ENCODE peak calls at places on chromosomes 4 and X, in ten cellular contexts. One of them, this sample, is unnamed.

GRCh38 chrX:44580466-44580865 is 37.8 kb upstream of the FUNDC1 start:
- DNase-seq in left lung: no peak
- DNase-seq in CD8-positive, alpha-beta memory T cell: no peak
- DNase-seq in fibroblast of lung: peak; percentile 68
- DNase-seq in astrocyte: peak; percentile 68
- DNase-seq in K562: no peak
- DNase-seq in upper lobe of right lung: no peak
- DNase-seq in CD4-positive, alpha-beta T cell: no peak
- DNase-seq in AG04450: peak; percentile 41
- DNase-seq in CD8-positive, alpha-beta T cell: no peak
- DNase-seq in this sample: no peak

GRCh38 chr4:159410076-159410777 is 307.3 kb downstream of the RAPGEF2 start:
- DNase-seq in left lung: no peak
- DNase-seq in CD8-positive, alpha-beta memory T cell: no peak
- DNase-seq in fibroblast of lung: no peak
- DNase-seq in astrocyte: peak; percentile 73
- DNase-seq in K562: no peak
- DNase-seq in upper lobe of right lung: no peak
- DNase-seq in CD4-positive, alpha-beta T cell: no peak
- DNase-seq in AG04450: no peak
- DNase-seq in CD8-positive, alpha-beta T cell: no peak
- DNase-seq in this sample: no peak

GRCh38 chr4:140242357-140243284 is 88.6 kb upstream of the MAML3 start:
- DNase-seq in left lung: peak; percentile 43
- DNase-seq in CD8-positive, alpha-beta memory T cell: no peak
- DNase-seq in fibroblast of lung: no peak
- DNase-seq in astrocyte: no peak
- DNase-seq in K562: no peak
- DNase-seq in upper lobe of right lung: no peak
- DNase-seq in CD4-positive, alpha-beta T cell: no peak
- DNase-seq in AG04450: no peak
- DNase-seq in CD8-positive, alpha-beta T cell: no peak
- DNase-seq in this sample: peak; percentile 60

GRCh38 chrX:155997436-155997835 is at the start of gene IL9R:
- DNase-seq in left lung: no peak
- DNase-seq in CD8-positive, alpha-beta memory T cell: peak; percentile 39
- DNase-seq in fibroblast of lung: no peak
- DNase-seq in astrocyte: no peak
- DNase-seq in K562: peak; percentile 16
- DNase-seq in upper lobe of right lung: no peak
- DNase-seq in CD4-positive, alpha-beta T cell: no peak
- DNase-seq in AG04450: no peak
- DNase-seq in CD8-positive, alpha-beta T cell: peak; percentile 71
- DNase-seq in this sample: peak; percentile 75

GRCh38 chr4:185096032-185096653 is 46.9 kb upstream of the SLC25A4 start:
- DNase-seq in left lung: no peak
- DNase-seq in CD8-positive, alpha-beta memory T cell: no peak
- DNase-seq in fibroblast of lung: peak; percentile 69
- DNase-seq in astrocyte: peak; percentile 18
- DNase-seq in K562: no peak
- DNase-seq in upper lobe of right lung: no peak
- DNase-seq in CD4-positive, alpha-beta T cell: no peak
- DNase-seq in AG04450: no peak
- DNase-seq in CD8-positive, alpha-beta T cell: peak; percentile 24
- DNase-seq in this sample: peak; percentile 32

GRCh38 chrX:1453390-1453783 is 678 bp upstream of the ASMTL start:
- DNase-seq in left lung: no peak
- DNase-seq in CD8-positive, alpha-beta memory T cell: peak; percentile 84
- DNase-seq in fibroblast of lung: no peak
- DNase-seq in astrocyte: no peak
- DNase-seq in K562: no peak
- DNase-seq in upper lobe of right lung: no peak
- DNase-seq in CD4-positive, alpha-beta T cell: no peak
- DNase-seq in AG04450: peak; percentile 33
- DNase-seq in CD8-positive, alpha-beta T cell: peak; percentile 92
- DNase-seq in this sample: no peak

GRCh38 chrX:39900788-39901170 is 197.0 kb downstream of the BCOR start:
- DNase-seq in left lung: no peak
- DNase-seq in CD8-positive, alpha-beta memory T cell: no peak
- DNase-seq in fibroblast of lung: no peak
- DNase-seq in astrocyte: no peak
- DNase-seq in K562: no peak
- DNase-seq in upper lobe of right lung: no peak
- DNase-seq in CD4-positive, alpha-beta T cell: no peak
- DNase-seq in AG04450: no peak
- DNase-seq in CD8-positive, alpha-beta T cell: no peak
- DNase-seq in this sample: peak; percentile 30

GRCh38 chrX:43436497-43436896 is 219.6 kb upstream of the MAOA start:
- DNase-seq in left lung: no peak
- DNase-seq in CD8-positive, alpha-beta memory T cell: peak; percentile 2
- DNase-seq in fibroblast of lung: no peak
- DNase-seq in astrocyte: no peak
- DNase-seq in K562: no peak
- DNase-seq in upper lobe of right lung: no peak
- DNase-seq in CD4-positive, alpha-beta T cell: no peak
- DNase-seq in AG04450: no peak
- DNase-seq in CD8-positive, alpha-beta T cell: no peak
- DNase-seq in this sample: peak; percentile 53

GRCh38 chrX:129779747-129780146 is at the start of gene SASH3:
- DNase-seq in left lung: peak; percentile 79
- DNase-seq in CD8-positive, alpha-beta memory T cell: peak; percentile 67
- DNase-seq in fibroblast of lung: no peak
- DNase-seq in astrocyte: no peak
- DNase-seq in K562: no peak
- DNase-seq in upper lobe of right lung: peak; percentile 80
- DNase-seq in CD4-positive, alpha-beta T cell: peak; percentile 65
- DNase-seq in AG04450: no peak
- DNase-seq in CD8-positive, alpha-beta T cell: peak; percentile 73
- DNase-seq in this sample: peak; percentile 88

GRCh38 chrX:130264573-130264972 is 4.1 kb downstream of the ZNF280C start:
- DNase-seq in left lung: no peak
- DNase-seq in CD8-positive, alpha-beta memory T cell: no peak
- DNase-seq in fibroblast of lung: no peak
- DNase-seq in astrocyte: no peak
- DNase-seq in K562: no peak
- DNase-seq in upper lobe of right lung: no peak
- DNase-seq in CD4-positive, alpha-beta T cell: no peak
- DNase-seq in AG04450: no peak
- DNase-seq in CD8-positive, alpha-beta T cell: no peak
- DNase-seq in this sample: no peak

GRCh38 chr4:155241664-155242063 is 33.2 kb downstream of the NPY2R start:
- DNase-seq in left lung: no peak
- DNase-seq in CD8-positive, alpha-beta memory T cell: no peak
- DNase-seq in fibroblast of lung: no peak
- DNase-seq in astrocyte: no peak
- DNase-seq in K562: no peak
- DNase-seq in upper lobe of right lung: no peak
- DNase-seq in CD4-positive, alpha-beta T cell: no peak
- DNase-seq in AG04450: no peak
- DNase-seq in CD8-positive, alpha-beta T cell: no peak
- DNase-seq in this sample: no peak

GRCh38 chr4:144906181-144906895 is 191.7 kb downstream of the ANAPC10 start:
- DNase-seq in left lung: no peak
- DNase-seq in CD8-positive, alpha-beta memory T cell: no peak
- DNase-seq in fibroblast of lung: no peak
- DNase-seq in astrocyte: peak; percentile 89
- DNase-seq in K562: no peak
- DNase-seq in upper lobe of right lung: no peak
- DNase-seq in CD4-positive, alpha-beta T cell: no peak
- DNase-seq in AG04450: no peak
- DNase-seq in CD8-positive, alpha-beta T cell: no peak
- DNase-seq in this sample: no peak

GRCh38 chr4:163988391-163988790 is 493.9 kb downstream of the TMA16 start:
- DNase-seq in left lung: no peak
- DNase-seq in CD8-positive, alpha-beta memory T cell: no peak
- DNase-seq in fibroblast of lung: no peak
- DNase-seq in astrocyte: no peak
- DNase-seq in K562: no peak
- DNase-seq in upper lobe of right lung: no peak
- DNase-seq in CD4-positive, alpha-beta T cell: no peak
- DNase-seq in AG04450: no peak
- DNase-seq in CD8-positive, alpha-beta T cell: no peak
- DNase-seq in this sample: no peak

GRCh38 chrX:120453985-120454384 is 15.1 kb downstream of the LAMP2 start:
- DNase-seq in left lung: no peak
- DNase-seq in CD8-positive, alpha-beta memory T cell: no peak
- DNase-seq in fibroblast of lung: no peak
- DNase-seq in astrocyte: peak; percentile 30
- DNase-seq in K562: no peak
- DNase-seq in upper lobe of right lung: no peak
- DNase-seq in CD4-positive, alpha-beta T cell: no peak
- DNase-seq in AG04450: no peak
- DNase-seq in CD8-positive, alpha-beta T cell: no peak
- DNase-seq in this sample: no peak

DNA sequence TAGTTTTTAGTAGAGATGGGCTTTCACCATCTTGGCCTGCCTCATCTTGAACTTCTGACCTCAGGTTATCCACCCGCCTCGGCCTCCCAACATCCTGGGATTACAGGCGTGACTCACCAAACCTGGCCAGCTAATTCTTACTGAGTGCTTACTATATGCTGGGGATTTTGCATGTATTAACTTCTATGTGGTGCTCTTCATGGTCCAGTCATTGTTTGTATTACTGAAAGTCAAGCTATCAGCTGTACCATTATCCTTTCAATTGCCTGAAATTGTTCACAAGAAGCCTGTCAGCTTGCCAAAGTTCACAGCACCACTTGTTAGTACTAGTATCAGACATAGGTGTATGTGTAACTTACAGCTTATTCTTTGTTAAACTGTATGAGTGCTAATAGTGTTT is 1272.1 kb downstream of the ARAP2 start:
- DNase-seq in left lung: no peak
- DNase-seq in CD8-positive, alpha-beta memory T cell: no peak
- DNase-seq in fibroblast of lung: no peak
- DNase-seq in astrocyte: no peak
- DNase-seq in K562: no peak
- DNase-seq in upper lobe of right lung: no peak
- DNase-seq in CD4-positive, alpha-beta T cell: no peak
- DNase-seq in AG04450: no peak
- DNase-seq in CD8-positive, alpha-beta T cell: no peak
- DNase-seq in this sample: no peak
- H3K27ac ChIP-seq in left lung: no peak overlapping the region
- H3K27ac ChIP-seq in CD8-positive, alpha-beta memory T cell: no peak overlapping the region
- H3K27ac ChIP-seq in fibroblast of lung: no peak overlapping the region
- H3K27ac ChIP-seq in astrocyte: no peak overlapping the region
- H3K27ac ChIP-seq in K562: no peak overlapping the region
- H3K27ac ChIP-seq in upper lobe of right lung: no peak overlapping the region
- H3K27ac ChIP-seq in CD4-positive, alpha-beta T cell: no peak overlapping the region
- H3K27ac ChIP-seq in AG04450: no peak overlapping the region
- H3K27ac ChIP-seq in CD8-positive, alpha-beta T cell: no peak overlapping the region
- H3K27ac ChIP-seq in this sample: no peak overlapping the region

DNA sequence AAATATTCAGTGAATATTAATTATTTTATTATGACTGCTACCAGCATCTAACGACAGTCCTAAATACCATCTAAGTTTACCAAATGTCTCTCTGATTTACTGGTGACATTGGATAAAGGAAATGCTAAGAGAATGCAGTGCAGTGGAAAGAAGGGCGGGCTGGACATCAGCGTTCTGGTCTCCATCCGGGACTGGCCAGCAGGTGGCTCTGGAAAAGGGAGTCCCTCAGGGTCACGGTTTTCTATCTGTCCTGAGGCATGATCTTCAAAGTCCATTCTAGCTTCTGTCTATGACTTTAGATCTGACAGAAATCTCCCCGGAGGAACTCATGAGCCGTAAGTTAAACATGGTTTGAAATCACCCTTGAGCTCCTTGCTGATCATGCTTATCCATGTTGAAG is 3.3 kb downstream of the TRIM2 start:
- DNase-seq in left lung: no peak
- DNase-seq in CD8-positive, alpha-beta memory T cell: no peak
- DNase-seq in fibroblast of lung: peak; percentile 30
- DNase-seq in astrocyte: no peak
- DNase-seq in K562: peak; percentile 46
- DNase-seq in upper lobe of right lung: no peak
- DNase-seq in CD4-positive, alpha-beta T cell: no peak
- DNase-seq in AG04450: no peak
- DNase-seq in CD8-positive, alpha-beta T cell: no peak
- DNase-seq in this sample: no peak
- H3K27ac ChIP-seq in left lung: no peak overlapping the region
- H3K27ac ChIP-seq in CD8-positive, alpha-beta memory T cell: no peak overlapping the region
- H3K27ac ChIP-seq in fibroblast of lung: no peak overlapping the region
- H3K27ac ChIP-seq in astrocyte: no peak overlapping the region
- H3K27ac ChIP-seq in K562: no peak overlapping the region
- H3K27ac ChIP-seq in upper lobe of right lung: no peak overlapping the region
- H3K27ac ChIP-seq in CD4-positive, alpha-beta T cell: no peak overlapping the region
- H3K27ac ChIP-seq in AG04450: no peak overlapping the region
- H3K27ac ChIP-seq in CD8-positive, alpha-beta T cell: no peak overlapping the region
- H3K27ac ChIP-seq in this sample: no peak overlapping the region

GRCh38 chr4:151197258-151197657 is 79.7 kb upstream of the PRSS48 start:
- DNase-seq in left lung: no peak
- DNase-seq in CD8-positive, alpha-beta memory T cell: no peak
- DNase-seq in fibroblast of lung: peak; percentile 70
- DNase-seq in astrocyte: no peak
- DNase-seq in K562: no peak
- DNase-seq in upper lobe of right lung: no peak
- DNase-seq in CD4-positive, alpha-beta T cell: no peak
- DNase-seq in AG04450: no peak
- DNase-seq in CD8-positive, alpha-beta T cell: no peak
- DNase-seq in this sample: no peak

GRCh38 chr4:151202381-151202780 is 74.6 kb upstream of the PRSS48 start:
- DNase-seq in left lung: no peak
- DNase-seq in CD8-positive, alpha-beta memory T cell: no peak
- DNase-seq in fibroblast of lung: no peak
- DNase-seq in astrocyte: no peak
- DNase-seq in K562: no peak
- DNase-seq in upper lobe of right lung: no peak
- DNase-seq in CD4-positive, alpha-beta T cell: no peak
- DNase-seq in AG04450: no peak
- DNase-seq in CD8-positive, alpha-beta T cell: no peak
- DNase-seq in this sample: no peak

GRCh38 chr4:151199496-151200190 is 77.3 kb upstream of the PRSS48 start:
- DNase-seq in left lung: no peak
- DNase-seq in CD8-positive, alpha-beta memory T cell: no peak
- DNase-seq in fibroblast of lung: no peak
- DNase-seq in astrocyte: no peak
- DNase-seq in K562: no peak
- DNase-seq in upper lobe of right lung: no peak
- DNase-seq in CD4-positive, alpha-beta T cell: no peak
- DNase-seq in AG04450: no peak
- DNase-seq in CD8-positive, alpha-beta T cell: no peak
- DNase-seq in this sample: no peak

GRCh38 chr4:151195801-151196200 is 81.2 kb upstream of the PRSS48 start:
- DNase-seq in left lung: no peak
- DNase-seq in CD8-positive, alpha-beta memory T cell: no peak
- DNase-seq in fibroblast of lung: peak; percentile 84
- DNase-seq in astrocyte: peak; percentile 74
- DNase-seq in K562: no peak
- DNase-seq in upper lobe of right lung: no peak
- DNase-seq in CD4-positive, alpha-beta T cell: no peak
- DNase-seq in AG04450: no peak
- DNase-seq in CD8-positive, alpha-beta T cell: no peak
- DNase-seq in this sample: no peak

GRCh38 chr4:151198748-151199147 is 78.2 kb upstream of the PRSS48 start:
- DNase-seq in left lung: no peak
- DNase-seq in CD8-positive, alpha-beta memory T cell: no peak
- DNase-seq in fibroblast of lung: peak; percentile 86
- DNase-seq in astrocyte: no peak
- DNase-seq in K562: no peak
- DNase-seq in upper lobe of right lung: no peak
- DNase-seq in CD4-positive, alpha-beta T cell: no peak
- DNase-seq in AG04450: no peak
- DNase-seq in CD8-positive, alpha-beta T cell: no peak
- DNase-seq in this sample: no peak
- H3K27ac ChIP-seq in left lung: peak overlapping the region; percentile 53
- H3K27ac ChIP-seq in CD8-positive, alpha-beta memory T cell: no peak overlapping the region
- H3K27ac ChIP-seq in fibroblast of lung: no peak overlapping the region
- H3K27ac ChIP-seq in astrocyte: no peak overlapping the region
- H3K27ac ChIP-seq in K562: no peak overlapping the region
- H3K27ac ChIP-seq in upper lobe of right lung: peak overlapping the region; percentile 34
- H3K27ac ChIP-seq in CD4-positive, alpha-beta T cell: no peak overlapping the region
- H3K27ac ChIP-seq in AG04450: no peak overlapping the region
- H3K27ac ChIP-seq in CD8-positive, alpha-beta T cell: no peak overlapping the region
- H3K27ac ChIP-seq in this sample: no peak overlapping the region

GRCh38 chr4:146368209-146368608 is 153.5 kb downstream of the SLC10A7 start:
- DNase-seq in left lung: no peak
- DNase-seq in CD8-positive, alpha-beta memory T cell: no peak
- DNase-seq in fibroblast of lung: peak; percentile 16
- DNase-seq in astrocyte: no peak
- DNase-seq in K562: no peak
- DNase-seq in upper lobe of right lung: no peak
- DNase-seq in CD4-positive, alpha-beta T cell: no peak
- DNase-seq in AG04450: no peak
- DNase-seq in CD8-positive, alpha-beta T cell: no peak
- DNase-seq in this sample: no peak
- H3K27ac ChIP-seq in left lung: no peak overlapping the region
- H3K27ac ChIP-seq in CD8-positive, alpha-beta memory T cell: no peak overlapping the region
- H3K27ac ChIP-seq in fibroblast of lung: no peak overlapping the region
- H3K27ac ChIP-seq in astrocyte: no peak overlapping the region
- H3K27ac ChIP-seq in K562: no peak overlapping the region
- H3K27ac ChIP-seq in upper lobe of right lung: no peak overlapping the region
- H3K27ac ChIP-seq in CD4-positive, alpha-beta T cell: no peak overlapping the region
- H3K27ac ChIP-seq in AG04450: no peak overlapping the region
- H3K27ac ChIP-seq in CD8-positive, alpha-beta T cell: no peak overlapping the region
- H3K27ac ChIP-seq in this sample: no peak overlapping the region

This sample was measured in DND-41.